ENCODE peak calls at places on chromosomes 4 and X, in four cellular contexts. N is heart right ventricle, P is keratinocyte, Y is heart left ventricle. B is an unnamed sample.

GRCh38 chr4:184833046-184833838 is 7.5 kb upstream of the ACSL1 start:
- DNase-seq in P (no peak), N (no peak), Y (no peak), B (no peak)

GRCh38 chrX:121179972-121180371 is 132.6 kb downstream of the GLUD2 start:
- DNase-seq in P (no peak), N (no peak), Y (no peak), B (no peak)

GRCh38 chr4:36502350-36502749 is 220.9 kb downstream of the DTHD1 start:
- DNase-seq in Y (no peak), P (peak; percentile 17), N (no peak), B (no peak)

GRCh38 chr4:155772459-155773195 is 13.8 kb downstream of the GUCY1B1 start:
- DNase-seq in N (no peak), Y (no peak), P (no peak), B (no peak)

GRCh38 chrX:110317079-110317819 is 636 bp downstream of the AMMECR1 start:
- DNase-seq in N (no peak), P (no peak), Y (no peak), B (no peak)

GRCh38 chrX:130053236-130053635 is 57.1 kb downstream of the ELF4 start:
- DNase-seq in P (no peak), N (no peak), Y (no peak), B (no peak)

GRCh38 chr4:157713342-157713741 is 459.5 kb downstream of the GASK1B start:
- DNase-seq in P (no peak), N (no peak), Y (no peak), B (no peak)

GRCh38 chr4:152996101-152996500 is 60.0 kb downstream of the FHDC1 start:
- DNase-seq in P (no peak), N (no peak), Y (no peak), B (no peak)

GRCh38 chrX:8867454-8867853 is 66.3 kb upstream of the FAM9A start:
- DNase-seq in N (no peak), P (no peak), Y (no peak), B (no peak)

GRCh38 chr4:1082215-1083182 is 30.9 kb downstream of the RNF212 start:
- DNase-seq in Y (peak; percentile 71), N (peak; percentile 24), P (peak; percentile 69), B (peak; percentile 44)

GRCh38 chr4:69224891-69225290 is 10.3 kb upstream of the UGT2B11 start:
- DNase-seq in Y (no peak), N (no peak), P (no peak), B (no peak)
- TF ChIP-seq CTCF in Y (no peak), N (no peak), P (no peak), B (no peak)

GRCh38 chrX:131703646-131704045 is 159.8 kb downstream of the OR13H1 start:
- DNase-seq in N (no peak), Y (no peak), P (no peak), B (no peak)

GRCh38 chrX:131709553-131709952 is 165.7 kb downstream of the OR13H1 start:
- DNase-seq in N (no peak), Y (no peak), P (no peak), B (no peak)

DNA sequence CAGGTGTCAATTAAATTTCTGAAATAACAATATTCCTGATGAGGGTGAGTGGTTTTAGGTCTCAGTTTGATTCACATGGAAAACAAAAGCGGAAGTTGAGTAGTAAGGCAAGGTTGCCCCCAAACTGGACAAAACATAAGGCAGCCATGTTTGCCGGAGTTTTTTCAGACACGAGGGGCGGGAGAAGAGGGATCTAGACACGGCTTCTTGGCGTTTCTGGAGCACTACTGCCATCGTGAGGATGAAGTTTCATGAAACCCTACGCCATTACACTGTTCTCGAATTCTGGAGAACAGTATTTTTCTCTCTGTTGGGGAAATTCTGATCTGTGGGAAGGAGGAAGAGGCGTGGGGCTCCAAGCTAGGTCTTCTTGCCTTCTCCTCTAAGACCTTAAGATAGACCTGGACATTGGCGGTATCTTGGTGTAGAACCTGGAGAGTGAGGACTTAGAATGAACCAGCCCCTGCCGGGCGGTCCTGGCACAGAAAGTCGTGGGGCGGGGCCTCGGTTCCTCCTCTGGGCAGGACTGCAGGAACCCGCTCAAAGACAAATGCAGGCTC is 160.3 kb downstream of the OR13H1 start:
- DNase-seq in N (peak; percentile 4), Y (no peak), P (no peak), B (peak; percentile 75)
- TF ChIP-seq CTCF in N (no peak), Y (no peak), P (peak; percentile 45), B (peak; percentile 40)

DNA sequence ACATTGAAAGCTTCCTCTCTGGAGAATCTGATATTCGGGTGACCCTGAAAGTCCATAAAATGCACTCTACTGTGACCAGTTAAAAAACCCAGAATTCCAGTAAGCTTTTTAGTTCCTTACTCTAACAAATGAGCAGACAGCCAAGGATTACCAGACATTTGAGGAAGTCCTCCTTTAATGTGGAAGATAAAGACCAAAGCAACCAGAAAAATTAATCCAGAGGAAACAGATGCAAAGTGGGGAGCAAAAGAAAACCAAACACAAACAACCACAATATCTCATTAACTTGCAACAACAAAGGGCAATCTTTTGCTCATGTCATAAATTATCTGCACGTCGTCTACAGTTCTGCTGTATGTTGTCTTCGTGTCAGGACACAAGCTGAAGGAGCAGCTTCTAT is 164.4 kb downstream of the PJA1 start:
- DNase-seq in Y (no peak), N (no peak), P (no peak), B (no peak)
- TF ChIP-seq CTCF in Y (no peak), N (no peak), P (no peak), B (no peak)

GRCh38 chr4:114658179-114658578 is 59.6 kb downstream of the UGT8 start:
- DNase-seq in N (no peak), Y (no peak), P (no peak), B (no peak)

GRCh38 chr4:114649908-114650307 is 51.3 kb downstream of the UGT8 start:
- DNase-seq in N (no peak), Y (no peak), P (no peak), B (no peak)

GRCh38 chr4:114653675-114654074 is 55.1 kb downstream of the UGT8 start:
- DNase-seq in N (no peak), Y (no peak), P (no peak), B (no peak)

GRCh38 chr4:114658776-114659175 is 60.2 kb downstream of the UGT8 start:
- DNase-seq in N (no peak), Y (no peak), P (no peak), B (no peak)

DNA sequence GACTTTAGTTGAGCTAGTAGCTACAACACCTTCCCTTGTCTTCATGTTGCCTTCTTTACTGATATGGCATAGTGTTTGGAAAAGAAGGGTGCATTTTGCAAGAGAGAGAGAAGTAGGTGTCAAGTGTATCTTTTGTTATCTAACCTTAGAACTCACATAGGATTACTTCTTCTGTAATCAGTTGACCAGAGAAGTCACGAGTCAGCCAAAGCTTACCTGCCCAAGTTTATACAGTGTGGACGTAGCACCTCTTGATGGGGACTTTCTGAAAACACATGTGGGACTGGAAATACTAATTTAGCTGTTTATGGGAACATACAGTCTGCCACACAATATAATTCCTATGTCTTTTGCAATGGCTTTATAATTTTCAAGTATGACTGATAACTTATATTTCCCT is 56.0 kb downstream of the UGT8 start:
- DNase-seq in P (no peak), N (no peak), Y (no peak), B (no peak)
- TF ChIP-seq CTCF in P (no peak), N (no peak), Y (no peak), B (no peak)

DNA sequence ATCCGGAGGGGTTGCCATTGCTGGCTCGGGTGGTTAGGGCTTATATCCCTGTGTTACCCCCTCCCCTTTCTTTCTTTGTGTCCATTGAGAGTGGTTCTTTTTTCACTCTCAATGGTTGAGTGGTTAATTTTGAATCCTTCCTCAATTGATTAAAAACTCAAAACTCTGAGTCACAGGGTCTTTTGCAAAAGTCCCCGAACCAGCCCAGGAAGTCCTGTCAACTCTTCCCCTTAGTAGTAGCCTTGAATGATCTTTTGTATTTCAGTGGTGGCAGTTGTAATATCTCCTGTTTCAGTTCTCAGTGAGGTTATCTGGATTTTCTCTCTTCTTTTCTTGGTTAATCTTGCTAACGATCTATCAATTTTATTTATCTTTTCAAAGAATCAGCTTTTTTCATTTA is 170.0 kb upstream of the GYPA start:
- DNase-seq in Y (no peak), P (no peak), N (no peak), B (no peak)
- TF ChIP-seq CTCF in Y (no peak), P (no peak), N (no peak), B (no peak)

DNA sequence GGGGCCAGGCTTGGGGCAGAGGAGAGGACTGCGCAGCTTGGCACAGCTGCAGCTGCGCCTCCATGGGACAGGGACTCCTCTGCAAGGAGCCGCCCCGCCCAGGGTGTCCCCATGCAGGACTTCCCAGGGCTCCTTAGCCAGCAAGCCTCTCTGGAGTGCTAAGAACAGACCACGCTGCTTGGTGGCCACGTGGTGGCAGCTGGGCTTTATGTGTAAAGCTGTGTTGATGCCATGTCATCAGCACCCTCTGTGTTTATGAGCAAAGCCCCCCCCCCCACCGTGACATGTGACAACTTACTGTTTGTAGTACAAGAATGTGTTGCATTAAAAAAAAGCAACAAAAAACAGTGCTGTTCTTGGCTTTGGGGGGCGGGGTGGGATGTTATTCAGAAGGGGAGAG is 40.2 kb downstream of the ATP2B3 start:
- DNase-seq in Y (no peak), P (no peak), N (no peak), B (no peak)
- TF ChIP-seq CTCF in Y (no peak), P (no peak), N (no peak), B (no peak)

DNA sequence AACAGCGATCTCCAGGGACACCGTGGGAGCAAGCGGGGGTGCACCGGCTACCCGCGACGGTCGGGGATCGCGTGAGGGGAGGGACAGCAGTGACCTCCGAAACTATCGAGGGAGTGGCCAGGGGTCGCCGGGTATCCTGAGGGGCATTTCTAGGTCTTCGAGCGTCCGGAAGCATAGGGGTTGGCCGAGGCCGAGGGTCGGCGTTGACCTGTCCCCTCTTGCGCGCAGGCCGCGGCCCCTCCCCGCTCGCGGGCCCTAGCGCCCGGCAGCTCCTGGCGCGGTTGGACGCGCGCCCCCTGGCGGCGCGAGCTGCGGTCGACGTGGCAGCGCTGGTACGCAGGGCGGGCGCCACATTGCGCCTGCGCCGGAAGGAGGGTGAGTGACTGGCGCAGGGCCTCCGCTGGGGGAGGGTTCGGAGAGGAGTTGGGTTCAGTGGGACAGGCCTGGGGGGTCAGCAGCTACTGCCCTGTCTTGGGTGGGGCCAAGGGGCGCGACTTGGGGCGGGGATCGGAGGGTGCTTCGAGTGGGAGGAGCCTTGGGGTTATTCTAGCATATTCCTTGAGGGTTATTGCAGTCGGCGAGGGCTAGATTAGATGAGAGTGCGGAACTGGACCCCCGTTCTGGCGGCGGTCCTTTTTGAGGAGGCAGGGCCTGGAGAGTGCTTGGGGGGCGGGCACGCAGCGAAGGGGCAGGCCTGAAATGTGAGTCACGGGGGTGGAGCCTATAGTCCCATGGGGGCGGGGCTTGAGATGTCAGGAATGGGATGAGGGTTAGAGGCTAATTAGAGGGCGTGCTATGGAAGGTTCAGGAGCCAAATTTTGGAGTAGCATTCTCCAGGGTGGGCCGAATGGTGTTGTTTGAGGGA is 1.2 kb downstream of the MAGIX start:
- DNase-seq in N (peak; percentile 89), P (no peak), Y (peak; percentile 92), B (peak; percentile 42)
- TF ChIP-seq CTCF in N (peak; percentile 74), P (peak; percentile 54), Y (peak; percentile 72), B (peak; percentile 27)

DNA sequence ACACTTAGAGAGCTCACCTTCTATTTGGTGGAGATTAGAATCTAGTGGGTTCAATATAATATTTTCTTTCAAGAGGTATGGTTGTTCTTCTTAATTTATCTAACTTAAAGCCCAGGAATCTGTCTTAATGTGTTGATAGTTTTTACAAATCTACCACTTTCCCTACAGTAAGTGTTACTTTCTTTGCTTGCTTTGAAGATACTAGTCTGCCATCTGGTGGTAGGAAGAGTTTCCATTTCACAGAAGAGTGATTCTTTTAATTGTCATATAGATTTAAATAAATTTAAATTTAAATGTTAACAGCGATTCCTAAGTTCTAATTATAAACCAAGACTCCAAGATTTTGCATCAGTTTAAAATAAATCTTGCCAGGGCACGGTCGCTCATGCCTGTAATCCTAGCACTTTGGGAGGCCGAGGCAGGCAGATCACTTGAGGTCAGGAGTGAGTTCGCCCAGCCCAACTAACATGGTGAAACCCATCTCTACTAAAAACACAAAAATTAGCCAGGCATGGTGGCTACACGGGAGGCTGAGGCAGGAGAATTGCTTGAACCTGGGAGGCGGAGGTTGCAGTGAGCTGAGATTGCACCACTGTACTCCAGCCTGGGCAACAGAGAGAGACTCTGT is 43.5 kb downstream of the NUDT9 start:
- DNase-seq in N (no peak), P (no peak), Y (no peak), B (peak; percentile 12)
- TF ChIP-seq CTCF in N (peak; percentile 75), P (peak; percentile 23), Y (peak; percentile 43), B (peak; percentile 51)